ENCODE peak calls at places on chromosomes 4 and X, in five cellular contexts. W, G, I, X and P are unnamed samples.

GRCh38 chrX:119190736-119191282 is 45.3 kb upstream of the PGRMC1 start:
- DNase-seq in W (no peak), G (peak), I (peak), X (no peak), P (no peak)

GRCh38 chrX:10832103-10832502 is 211.7 kb upstream of the MID1 start:
- DNase-seq in W (no peak), G (no peak), I (no peak), X (no peak), P (no peak)

GRCh38 chrX:24574743-24575142 is 72.4 kb downstream of the PCYT1B start:
- DNase-seq in W (no peak), G (no peak), I (no peak), X (no peak), P (no peak)

GRCh38 chr4:173316060-173316459 is 18.1 kb downstream of the HMGB2 start:
- DNase-seq in W (no peak), G (no peak), I (no peak), X (no peak), P (no peak)

GRCh38 chrX:41822917-41823316 is 98.9 kb downstream of the GPR82 start:
- DNase-seq in W (no peak), G (no peak), I (no peak), X (no peak), P (no peak)

GRCh38 chr4:13541720-13542576 is 2.4 kb downstream of the NKX3-2 start:
- DNase-seq in W (no peak), G (no peak), I (no peak), X (peak), P (peak)

GRCh38 chr4:141807073-141807472 is 170.7 kb downstream of the IL15 start:
- DNase-seq in W (no peak), G (peak), I (peak), X (no peak), P (no peak)

GRCh38 chrX:140292961-140293360 is 211.9 kb downstream of the SOX3 start:
- DNase-seq in W (no peak), G (no peak), I (no peak), X (no peak), P (no peak)

GRCh38 chr4:47538516-47538915 is 53.4 kb downstream of the ATP10D start:
- DNase-seq in W (no peak), G (no peak), I (peak), X (no peak), P (no peak)

GRCh38 chrX:121260568-121261240 is 213.3 kb downstream of the GLUD2 start:
- DNase-seq in W (no peak), G (no peak), I (no peak), X (no peak), P (no peak)

GRCh38 chr4:83320548-83320947 is 14.1 kb downstream of the HPSE start:
- DNase-seq in W (peak), G (peak), I (peak), X (peak), P (no peak)

GRCh38 chr4:122663814-122664610 is 43.1 kb upstream of the IL21 start:
- DNase-seq in W (no peak), G (peak), I (peak), X (no peak), P (no peak)

GRCh38 chr4:87188932-87189331 is 31.5 kb downstream of the KLHL8 start:
- DNase-seq in W (no peak), G (peak), I (no peak), X (no peak), P (no peak)

GRCh38 chr4:150251752-150252190 is 173.5 kb downstream of the DCLK2 start:
- DNase-seq in W (no peak), G (no peak), I (no peak), X (peak), P (no peak)

GRCh38 chr4:30722092-30722915 is 2.1 kb downstream of the PCDH7 start:
- DNase-seq in W (peak), G (no peak), I (no peak), X (peak), P (no peak)

GRCh38 chr4:151409470-151410313 is 716 bp downstream of the FHIP1A start:
- DNase-seq in W (peak), G (no peak), I (peak), X (peak), P (peak)

GRCh38 chr4:158714937-158715336 is 8.3 kb downstream of the PPID start:
- DNase-seq in W (no peak), G (no peak), I (no peak), X (no peak), P (no peak)

GRCh38 chr4:158715787-158716186 is 7.4 kb downstream of the PPID start:
- DNase-seq in W (no peak), G (no peak), I (no peak), X (no peak), P (no peak)

GRCh38 chr4:158710814-158711213 is 12.4 kb downstream of the PPID start:
- DNase-seq in W (no peak), G (peak), I (peak), X (no peak), P (no peak)
- TF ChIP-seq CTCF in W (peak), G (peak), I (peak), X (no peak), P (peak)

DNA sequence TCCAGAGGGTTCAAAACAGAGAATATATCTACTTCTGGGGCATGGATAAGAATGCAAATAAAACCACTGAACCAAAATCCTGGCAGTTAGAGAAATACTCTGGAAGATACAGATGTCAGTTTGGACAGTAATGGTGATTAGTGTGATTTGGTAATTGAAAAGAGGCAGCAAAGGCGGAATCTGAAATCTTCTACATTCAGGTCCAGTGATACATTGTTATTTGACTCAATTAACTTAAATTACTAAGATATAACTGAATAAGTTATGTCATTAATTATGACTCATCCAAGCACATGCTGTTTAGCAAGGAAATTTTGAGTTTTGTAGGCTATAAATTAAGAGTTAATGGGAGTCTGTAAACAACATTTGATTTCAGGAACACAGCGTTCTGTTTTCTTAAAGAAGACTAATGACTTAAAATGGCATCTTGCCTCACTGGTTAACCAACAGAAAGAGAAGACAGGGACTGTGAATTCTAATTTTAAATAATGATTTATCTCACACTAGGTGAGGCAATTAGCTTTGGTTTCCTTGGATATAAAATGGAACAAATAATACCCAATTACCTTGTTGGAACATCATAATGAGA is 937.1 kb downstream of the PDHA2 start:
- DNase-seq in W (no peak), G (no peak), I (no peak), X (no peak), P (no peak)
- TF ChIP-seq CTCF in W (no peak), G (no peak), I (no peak), X (no peak), P (no peak)

GRCh38 chr4:68349361-68350360 is at the start of gene YTHDC1:
- DNase-seq in W (peak), G (peak), I (peak), X (peak), P (peak)
- TF ChIP-seq CTCF in W (no peak), G (no peak), I (no peak), X (no peak), P (no peak)

DNA sequence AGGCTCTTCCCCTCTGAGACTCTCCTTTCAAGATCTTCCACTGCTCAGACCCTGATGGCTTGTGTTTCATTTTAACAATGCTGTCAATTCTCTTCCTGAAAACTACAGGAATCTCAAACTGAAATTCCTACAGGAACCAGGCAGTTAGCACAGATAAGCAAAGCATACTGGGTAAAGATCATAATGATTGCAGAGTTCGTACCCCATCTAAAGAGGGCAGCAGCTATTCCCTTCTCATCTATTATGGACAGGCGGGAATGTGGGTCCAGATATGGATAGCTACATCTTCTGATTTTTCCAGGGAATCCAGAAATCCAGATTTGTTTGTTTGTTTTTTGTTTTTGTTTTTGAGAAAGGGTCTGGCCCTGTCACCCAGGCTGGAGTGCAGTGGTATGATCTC is 83.8 kb downstream of the STARD8 start:
- DNase-seq in W (no peak), G (no peak), I (no peak), X (no peak), P (no peak)
- TF ChIP-seq CTCF in W (no peak), G (no peak), I (no peak), X (no peak), P (no peak)

GRCh38 chr4:54439831-54440243 is 210.7 kb downstream of the PDGFRA start:
- DNase-seq in W (peak), G (peak), I (peak), X (peak), P (no peak)

GRCh38 chr4:54446556-54446955 is 211.2 kb upstream of the KIT start:
- DNase-seq in W (no peak), G (no peak), I (peak), X (no peak), P (no peak)

GRCh38 chr4:54440394-54441223 is 211.5 kb downstream of the PDGFRA start:
- DNase-seq in W (no peak), G (peak), I (peak), X (no peak), P (no peak)
- TF ChIP-seq CTCF in W (peak), G (peak), I (peak), X (no peak), P (peak)

GRCh38 chr4:88705223-88705622 is 7.6 kb upstream of the NAP1L5 start:
- DNase-seq in W (no peak), G (no peak), I (no peak), X (no peak), P (no peak)

GRCh38 chr4:88702780-88703179 is 5.2 kb upstream of the NAP1L5 start:
- DNase-seq in W (no peak), G (no peak), I (no peak), X (no peak), P (no peak)

GRCh38 chr4:88705805-88706518 is 8.3 kb upstream of the NAP1L5 start:
- DNase-seq in W (no peak), G (peak), I (peak), X (no peak), P (no peak)

GRCh38 chr4:88709989-88710388 is 12.4 kb upstream of the NAP1L5 start:
- DNase-seq in W (no peak), G (no peak), I (no peak), X (no peak), P (no peak)

DNA sequence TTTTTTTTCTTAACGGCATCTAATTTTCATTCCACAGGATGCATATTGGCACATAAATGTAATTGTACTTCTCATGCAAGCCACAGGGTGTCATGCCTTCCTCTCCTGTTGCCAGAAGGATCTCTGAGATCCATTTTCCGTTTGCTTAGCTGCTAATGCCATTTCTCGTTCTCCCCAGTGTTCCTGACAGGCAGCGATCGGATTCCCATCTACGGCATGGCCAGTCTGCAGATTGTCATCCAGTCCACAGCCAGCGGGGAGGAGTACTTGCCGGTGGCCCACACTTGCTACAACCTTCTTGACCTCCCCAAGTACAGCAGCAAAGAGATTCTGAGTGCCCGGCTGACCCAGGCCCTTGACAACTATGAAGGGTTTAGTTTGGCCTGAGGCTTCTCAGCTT is 8.9 kb upstream of the NAP1L5 start:
- DNase-seq in W (peak), G (peak), I (peak), X (no peak), P (no peak)
- TF ChIP-seq CTCF in W (peak), G (peak), I (peak), X (peak), P (peak)

DNA sequence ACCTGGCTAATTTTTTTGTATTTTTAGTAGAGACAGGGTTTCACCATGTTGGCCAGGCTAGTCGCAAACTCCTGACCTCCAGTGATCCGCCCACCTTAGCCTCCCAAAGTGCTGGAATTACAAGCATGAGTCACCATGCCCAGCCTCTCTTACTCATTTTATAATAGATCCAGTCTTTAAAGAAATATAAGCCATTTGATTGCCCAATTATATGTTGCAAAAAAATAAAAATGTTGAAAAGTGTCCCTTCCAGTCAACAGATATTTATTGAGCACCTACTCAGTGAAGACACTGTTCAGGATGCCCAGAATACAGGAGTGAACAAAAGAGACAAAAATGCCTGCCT is 44.7 kb downstream of the PALLD start:
- DNase-seq in W (no peak), G (peak), I (peak), X (no peak), P (no peak)
- TF ChIP-seq CTCF in W (no peak), G (no peak), I (no peak), X (no peak), P (no peak)